ENCODE peak calls at places on chromosomes 3 and 15, in nine cellular contexts. W, M, Q, X, C, P, D, Z and B are unnamed samples. For H3K27me3 and H3K4me1, the result is how much of the 10 kb centered on the place peaks cover.

GRCh38 chr3:45280227-45280626 is 54.1 kb upstream of the TMEM158 start:
- DNase-seq in D (no peak), Z (no peak), X (no peak), W (no peak), Q (peak), P (no peak), M (no peak), C (no peak), B (no peak)

GRCh38 chr3:109028753-109029152 is 75.1 kb upstream of the GUCA1C start:
- DNase-seq in M (no peak), C (no peak), P (no peak), Q (no peak), W (no peak), Z (no peak), D (no peak), X (no peak), B (no peak)

GRCh38 chr15:30783019-30783418 is 120.7 kb upstream of the FAN1 start:
- DNase-seq in C (no peak), Q (no peak), D (no peak), Z (no peak), W (no peak), X (no peak), P (no peak), M (no peak), B (no peak)

GRCh38 chr3:109224333-109224732 is 87.8 kb downstream of the C3orf85 start:
- DNase-seq in Z (peak), W (peak), D (peak), M (peak), X (no peak), Q (no peak), P (no peak), C (no peak), B (peak)

GRCh38 chr15:69388259-69388658 is 25.9 kb upstream of the KIF23 start:
- DNase-seq in D (no peak), Z (no peak), P (no peak), M (peak), C (no peak), X (no peak), W (peak), Q (peak), B (peak)

GRCh38 chr3:100869787-100870186 is 123.4 kb downstream of the ABI3BP start:
- DNase-seq in X (no peak), M (no peak), Q (no peak), P (peak), Z (no peak), C (peak), D (no peak), W (no peak), B (no peak)

GRCh38 chr3:17730318-17730967 is 12.0 kb downstream of the TBC1D5 start:
- DNase-seq in M (peak), Z (no peak), Q (no peak), C (peak), D (peak), X (no peak), P (peak), W (peak), B (no peak)

GRCh38 chr3:27637346-27638000 is 84.7 kb downstream of the EOMES start:
- DNase-seq in X (no peak), Q (no peak), C (no peak), D (no peak), P (no peak), M (no peak), Z (no peak), W (no peak), B (no peak)

GRCh38 chr3:156216216-156216615 is 95.8 kb downstream of the KCNAB1 start:
- DNase-seq in W (no peak), M (peak), C (no peak), P (no peak), Z (no peak), D (no peak), Q (no peak), X (no peak), B (peak)

GRCh38 chr3:179962617-179963387 is 73.9 kb downstream of the PEX5L start:
- DNase-seq in D (no peak), X (no peak), P (no peak), Q (peak), Z (no peak), W (no peak), M (no peak), C (no peak), B (no peak)

GRCh38 chr3:32334675-32335074 is 57.0 kb upstream of the CMTM7 start:
- DNase-seq in W (no peak), D (no peak), Q (no peak), M (peak), C (no peak), Z (peak), X (no peak), P (no peak), B (peak)

GRCh38 chr3:194051554-194052175 is 84.3 kb upstream of the HES1 start:
- DNase-seq in X (no peak), D (no peak), P (no peak), C (no peak), M (no peak), W (no peak), Z (no peak), Q (no peak), B (no peak)

GRCh38 chr3:53970656-53971055 is 79.0 kb upstream of the SELENOK start:
- DNase-seq in X (no peak), Z (no peak), P (no peak), M (peak), D (peak), Q (peak), C (no peak), W (no peak), B (no peak)

GRCh38 chr3:132231633-132232032 is 85.6 kb upstream of the ACP3 start:
- DNase-seq in X (no peak), C (peak), M (peak), P (peak), Q (peak), D (peak), W (peak), Z (no peak), B (peak)

GRCh38 chr15:77830041-77830440 is 197.3 kb upstream of the LINGO1 start:
- DNase-seq in M (no peak), D (no peak), P (peak), X (no peak), Z (no peak), C (peak), W (no peak), Q (peak), B (no peak)

GRCh38 chr3:154324919-154325318 is 632 bp upstream of the DHX36 start:
- DNase-seq in P (no peak), Z (no peak), X (no peak), Q (no peak), D (peak), M (no peak), W (no peak), C (no peak), B (no peak)

GRCh38 chr3:157360044-157360443 is 76.6 kb upstream of the PTX3 start:
- DNase-seq in M (no peak), X (no peak), W (peak), P (peak), C (peak), Z (no peak), Q (peak), D (no peak), B (peak)

GRCh38 chr3:96863129-96863740 is 48.8 kb downstream of the EPHA6 start:
- DNase-seq in X (peak), D (peak), M (peak), Z (peak), W (peak), Q (peak), C (peak), P (peak), B (peak)

GRCh38 chr3:11603628-11604027 is 40.1 kb downstream of the VGLL4 start:
- DNase-seq in D (peak), C (peak), Q (no peak), Z (peak), W (no peak), M (peak), X (no peak), P (peak), B (peak)

GRCh38 chr3:11602441-11602840 is 41.3 kb downstream of the VGLL4 start:
- DNase-seq in W (no peak), Q (no peak), D (no peak), C (no peak), M (no peak), P (no peak), Z (peak), X (no peak), B (peak)

GRCh38 chr3:11602886-11603285 is 40.8 kb downstream of the VGLL4 start:
- DNase-seq in X (no peak), W (no peak), P (no peak), C (no peak), Z (peak), M (no peak), D (no peak), Q (no peak), B (no peak)

GRCh38 chr3:11601446-11602241 is 42.1 kb downstream of the VGLL4 start:
- DNase-seq in D (no peak), P (peak), X (no peak), W (no peak), C (peak), Z (peak), M (peak), Q (no peak), B (peak)

GRCh38 chr3:11600501-11601282 is 43.0 kb downstream of the VGLL4 start:
- DNase-seq in Q (peak), X (no peak), Z (no peak), D (peak), M (peak), P (peak), W (peak), C (peak), B (peak)
- H3K4me2 ChIP-seq in Q (peak), X (peak), Z (peak), D (peak), M (no peak), P (peak), W (peak), C (no peak), B (peak)

GRCh38 chr3:159632847-159633246 is 355.8 kb upstream of the IL12A start:
- DNase-seq in W (peak), M (no peak), Z (no peak), X (no peak), P (no peak), Q (no peak), D (no peak), C (no peak), B (peak)
- H3K27me3 ChIP-seq in W (under half), M (under half), Z (under half), X (under half), P (under half), Q (under half), D (under half), C (under half), B (under half)

DNA sequence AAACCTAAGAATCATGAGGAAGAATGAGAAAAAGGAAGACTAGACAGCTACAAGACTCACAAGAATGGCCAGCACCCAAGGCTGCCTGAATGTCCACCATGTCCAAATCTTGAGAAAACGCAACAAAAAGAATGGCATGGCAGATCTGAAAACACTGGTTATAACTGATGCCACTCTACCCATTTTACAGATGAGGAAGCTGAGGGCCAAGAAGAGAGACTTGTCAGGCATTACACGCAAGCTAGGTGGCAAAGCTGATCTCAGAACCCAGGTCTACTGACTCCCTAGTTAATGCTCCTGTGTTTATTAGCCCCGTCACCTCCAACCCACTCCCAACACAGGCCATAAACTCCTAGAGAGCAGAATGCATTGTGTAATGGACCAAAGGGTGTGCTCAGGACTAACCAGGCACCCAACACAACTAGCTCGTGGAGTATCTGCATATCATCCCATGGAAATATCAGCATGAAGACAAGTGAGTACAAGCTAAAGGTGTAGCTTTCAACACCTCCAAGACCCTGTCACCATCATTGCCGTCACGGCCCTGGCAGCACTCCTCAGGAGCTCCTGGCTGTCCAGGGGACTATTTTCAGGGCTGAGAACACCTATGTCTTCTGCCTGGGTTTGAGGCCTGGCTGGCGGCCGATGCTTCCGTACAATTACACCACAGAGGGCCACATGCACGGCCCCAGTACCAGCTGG is 111.7 kb downstream of the XXYLT1 start:
- DNase-seq in W (no peak), C (no peak), P (no peak), Q (no peak), Z (no peak), X (no peak), M (no peak), D (no peak), B (no peak)
- H3K4me1 ChIP-seq in W (under half), C (under half), P (under half), Q (under half), Z (under half), X (under half), M (under half), D (under half), B (under half)

DNA sequence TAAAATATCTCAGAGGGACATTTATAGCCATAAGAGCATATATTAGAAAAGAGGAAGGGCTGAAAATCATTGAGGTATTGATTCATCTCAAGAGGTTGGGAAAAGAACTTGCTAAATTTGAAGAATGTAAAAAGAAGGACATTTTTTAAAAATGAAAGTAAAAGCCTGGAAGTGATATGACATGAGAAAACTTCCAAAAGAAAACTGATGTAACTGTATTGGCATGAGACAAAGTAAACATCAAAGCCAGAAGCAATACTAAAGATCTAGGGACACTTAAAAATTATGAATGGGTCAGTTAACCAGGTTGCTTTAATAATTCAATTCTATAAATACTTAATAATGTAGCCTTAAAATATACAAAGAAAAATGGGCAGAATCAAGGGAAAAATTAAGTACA is 31.9 kb downstream of the CEP63 start:
- DNase-seq in Z (no peak), W (no peak), M (no peak), Q (no peak), X (no peak), D (no peak), P (peak), C (peak), B (no peak)
- H3K4me2 ChIP-seq in Z (no peak), W (peak), M (no peak), Q (peak), X (peak), D (no peak), P (peak), C (peak), B (no peak)

DNA sequence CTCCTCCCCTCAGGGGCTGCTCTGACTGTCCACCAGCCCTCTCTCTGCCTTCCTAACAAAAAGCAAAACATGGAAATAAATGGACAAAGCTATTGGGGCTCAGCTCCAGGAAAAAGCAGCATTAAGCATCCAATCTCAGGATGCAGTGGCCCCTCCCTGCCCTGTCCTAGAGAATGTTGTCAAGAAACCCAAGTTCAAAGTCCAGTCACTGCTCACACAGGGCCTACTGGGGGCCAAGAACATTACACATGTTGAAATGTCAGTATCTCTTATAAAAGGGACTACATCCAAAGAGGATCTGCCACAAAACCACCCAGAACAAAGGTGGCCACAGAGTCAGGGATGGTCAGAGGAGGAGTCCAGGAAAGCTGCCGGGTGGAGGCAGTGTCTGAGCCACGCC is 7.6 kb upstream of the GRIP2 start:
- DNase-seq in P (no peak), C (no peak), M (no peak), W (no peak), X (no peak), Q (no peak), Z (no peak), D (peak), B (no peak)
- H3K27me3 ChIP-seq in P (under half), C (under half), M (under half), W (under half), X (under half), Q (under half), Z (under half), D (under half), B (under half)

GRCh38 chr3:141368062-141368924 is at the start of gene ZBTB38:
- DNase-seq in Q (peak), Z (no peak), P (peak), X (peak), M (peak), W (peak), C (peak), D (peak), B (peak)

GRCh38 chr3:141368925-141369794 is 856 bp downstream of the ZBTB38 start:
- DNase-seq in X (no peak), P (peak), Z (no peak), C (peak), M (no peak), D (peak), W (no peak), Q (no peak), B (peak)

GRCh38 chr3:141365206-141365605 is 3.1 kb upstream of the ZBTB38 start:
- DNase-seq in D (no peak), M (no peak), X (no peak), Z (no peak), P (no peak), C (no peak), W (no peak), Q (no peak), B (no peak)

GRCh38 chr3:141367038-141367730 is 1.1 kb upstream of the ZBTB38 start:
- DNase-seq in Q (peak), D (peak), X (no peak), C (peak), M (no peak), P (peak), Z (no peak), W (no peak), B (peak)

DNA sequence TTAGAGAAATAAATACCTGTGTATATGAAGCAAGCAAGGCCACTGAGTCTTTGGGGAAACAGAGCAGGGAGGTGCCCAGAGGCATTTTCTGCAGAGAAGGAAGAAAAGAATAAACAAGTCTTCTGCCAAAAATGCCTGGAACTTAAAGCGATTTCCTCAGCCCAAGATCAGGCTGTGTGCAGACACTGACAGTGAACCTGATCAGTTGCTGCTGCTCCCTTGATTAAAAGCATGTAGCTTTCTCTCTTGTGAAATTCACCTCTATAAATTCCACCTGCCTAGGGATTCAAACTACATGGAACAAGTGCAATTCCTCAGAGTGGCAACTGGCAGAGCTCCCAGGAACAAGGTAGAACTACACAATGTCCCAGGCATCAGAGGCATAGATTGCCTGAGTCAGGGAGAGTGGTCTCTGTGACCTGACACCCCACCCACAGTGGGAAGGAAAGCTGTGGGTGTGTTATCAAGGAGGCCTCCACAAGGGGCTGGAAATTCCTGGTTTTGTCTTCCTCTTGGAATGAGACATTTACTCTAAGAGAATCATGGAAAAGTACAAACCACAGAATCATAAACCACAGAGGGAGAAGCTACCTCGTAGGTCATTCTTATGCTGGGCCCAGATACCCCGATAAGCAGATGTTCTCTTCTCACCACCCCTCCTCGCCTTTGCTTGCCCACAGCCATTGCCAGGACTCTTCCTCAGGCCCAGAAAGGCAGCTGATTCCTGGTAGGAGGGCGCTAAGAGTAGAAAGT is 1.8 kb upstream of the ZBTB38 start:
- DNase-seq in P (peak), C (peak), M (no peak), W (peak), Z (no peak), D (peak), Q (peak), X (no peak), B (no peak)
- H3K4me1 ChIP-seq in P (under half), C (under half), M (under half), W (under half), Z (under half), D (under half), Q (half or more), X (under half), B (under half)

GRCh38 chr15:90679959-90680358 is 37.2 kb upstream of the BLM start:
- DNase-seq in D (no peak), M (no peak), W (no peak), X (no peak), C (no peak), Z (no peak), P (no peak), Q (no peak), B (no peak)

GRCh38 chr15:90677807-90678790 is 39.0 kb upstream of the BLM start:
- DNase-seq in Q (no peak), D (no peak), C (peak), W (no peak), P (no peak), X (no peak), M (no peak), Z (no peak), B (no peak)

GRCh38 chr15:90671216-90671615 is 45.9 kb upstream of the BLM start:
- DNase-seq in Z (no peak), W (no peak), C (no peak), X (no peak), D (no peak), M (no peak), P (no peak), Q (no peak), B (no peak)

GRCh38 chr15:90674476-90674875 is 42.7 kb upstream of the BLM start:
- DNase-seq in Q (no peak), Z (no peak), P (peak), D (no peak), M (no peak), C (peak), X (no peak), W (no peak), B (no peak)

GRCh38 chr15:90675464-90675863 is 41.7 kb upstream of the BLM start:
- DNase-seq in W (no peak), Z (no peak), M (no peak), D (no peak), C (no peak), X (no peak), P (no peak), Q (no peak), B (no peak)
- H3K4me2 ChIP-seq in W (no peak), Z (no peak), M (no peak), D (no peak), C (no peak), X (no peak), P (no peak), Q (no peak), B (no peak)